ENCODE peak calls at places on chromosomes 6 and 20, in seven cellular contexts. U is fibroblast of mammary gland; Z is mammary epithelial cell; C is effector memory CD4-positive, alpha-beta T cell; Q is HCT116; M is astrocyte of the cerebellum; W is stimulated activated CD4-positive, alpha-beta T cell treated with anti-CD3 and anti-CD28 coated beads, Interleukin-2, amount 100 ng/mL, for 24 hours. X is an unnamed sample.

GRCh38 chr20:334578-334977 is 9.2 kb downstream of the SOX12 start:
- DNase-seq in Z (no peak), U (no peak), M (no peak), W (no peak), C (no peak), Q (no peak), X (no peak)

GRCh38 chr20:2165871-2166270 is 64.2 kb downstream of the STK35 start:
- DNase-seq in U (no peak), C (no peak), W (no peak), Z (no peak), M (no peak), Q (no peak), X (no peak)

GRCh38 chr20:38395165-38395564 is 40.0 kb downstream of the SNHG17 start:
- DNase-seq in U (peak), Q (no peak), M (no peak), W (no peak), Z (no peak), C (no peak), X (no peak)

GRCh38 chr6:130322673-130323268 is 43.0 kb upstream of the TMEM200A start:
- DNase-seq in Z (peak), C (no peak), U (peak), W (peak), Q (peak), M (peak), X (peak)

GRCh38 chr20:51446656-51447055 is 95.9 kb downstream of the NFATC2 start:
- DNase-seq in M (no peak), U (peak), Q (peak), Z (peak), W (no peak), C (no peak), X (no peak)

GRCh38 chr6:159422041-159422984 is 253.1 kb downstream of the FNDC1 start:
- DNase-seq in Q (no peak), U (no peak), W (no peak), M (peak), C (no peak), Z (no peak), X (no peak)

GRCh38 chr6:13534536-13534935 is 39.9 kb upstream of the SIRT5 start:
- DNase-seq in C (no peak), W (no peak), Z (no peak), Q (no peak), U (no peak), M (no peak), X (no peak)

GRCh38 chr20:41560971-41561370 is 57.2 kb downstream of the CHD6 start:
- DNase-seq in M (no peak), U (no peak), W (no peak), Q (no peak), C (no peak), Z (no peak), X (no peak)

GRCh38 chr6:17432356-17432755 is 39.0 kb downstream of the CAP2 start:
- DNase-seq in Z (no peak), Q (no peak), C (no peak), M (no peak), U (peak), W (no peak), X (no peak)

GRCh38 chr6:168319279-168320051 is at the start of gene DACT2:
- DNase-seq in Z (no peak), C (no peak), Q (no peak), M (no peak), W (no peak), U (no peak), X (no peak)

GRCh38 chr6:118784641-118785164 is 109.2 kb upstream of the ASF1A start:
- DNase-seq in Z (peak), W (no peak), U (no peak), C (no peak), M (no peak), Q (no peak), X (no peak)

GRCh38 chr20:22394583-22394982 is 189.8 kb downstream of the FOXA2 start:
- DNase-seq in Q (no peak), U (no peak), W (no peak), C (no peak), M (no peak), Z (peak), X (no peak)

GRCh38 chr6:118370722-118371121 is 177.4 kb upstream of the PLN start:
- DNase-seq in W (no peak), M (no peak), C (no peak), Q (no peak), U (no peak), Z (no peak), X (no peak)

GRCh38 chr20:34978092-34978744 is 22.6 kb downstream of the MYH7B start:
- DNase-seq in Q (no peak), U (no peak), Z (no peak), M (no peak), C (no peak), W (no peak), X (no peak)

GRCh38 chr6:35441205-35441604 is 10.9 kb upstream of the FANCE start:
- DNase-seq in Q (no peak), M (no peak), U (no peak), C (no peak), W (no peak), Z (no peak), X (no peak)

GRCh38 chr20:24767623-24768100 is 181.4 kb upstream of the CST7 start:
- DNase-seq in U (no peak), Q (no peak), C (no peak), W (no peak), M (no peak), Z (no peak), X (no peak)

GRCh38 chr6:40320441-40320840 is 266.7 kb downstream of the LRFN2 start:
- DNase-seq in W (no peak), C (no peak), Z (no peak), Q (no peak), U (no peak), M (no peak), X (no peak)

GRCh38 chr6:6752129-6752528 is 163.6 kb downstream of the LY86 start:
- DNase-seq in C (no peak), Q (no peak), U (no peak), M (peak), W (no peak), Z (no peak), X (no peak)

GRCh38 chr20:50575869-50576720 is 65.9 kb downstream of the PTPN1 start:
- DNase-seq in W (peak), U (peak), Q (peak), M (no peak), C (peak), Z (no peak), X (peak)

GRCh38 chr6:40443842-40444241 is 143.3 kb downstream of the LRFN2 start:
- DNase-seq in Z (no peak), M (no peak), Q (no peak), U (no peak), W (no peak), C (no peak), X (no peak)

GRCh38 chr20:57408131-57408530 is 16.9 kb downstream of the RBM38 start:
- DNase-seq in Q (no peak), M (no peak), Z (no peak), C (no peak), U (no peak), W (no peak), X (no peak)

GRCh38 chr6:53815381-53816119 is 20.7 kb downstream of the LRRC1 start:
- DNase-seq in C (no peak), M (no peak), U (no peak), Q (no peak), Z (no peak), W (no peak), X (no peak)

GRCh38 chr20:24850206-24850605 is 98.9 kb upstream of the CST7 start:
- DNase-seq in Q (no peak), M (no peak), U (no peak), W (no peak), Z (no peak), C (no peak), X (no peak)

GRCh38 chr6:44262467-44263356 is 2.6 kb downstream of the NFKBIE start:
- DNase-seq in W (no peak), Q (no peak), U (no peak), M (no peak), Z (no peak), C (no peak), X (no peak)

GRCh38 chr6:159180001-159180400 is 10.8 kb downstream of the FNDC1 start:
- DNase-seq in C (no peak), W (no peak), U (peak), M (peak), Q (no peak), Z (no peak), X (no peak)

GRCh38 chr6:134508862-134509498 is 191.1 kb upstream of the SGK1 start:
- DNase-seq in Z (peak), C (no peak), M (no peak), W (no peak), U (no peak), Q (no peak), X (no peak)

GRCh38 chr6:97882755-97883154 is 599.7 kb upstream of the MMS22L start:
- DNase-seq in C (no peak), M (no peak), Q (no peak), W (no peak), Z (no peak), U (no peak), X (no peak)

GRCh38 chr6:1363729-1364572 is 25.4 kb upstream of the FOXF2 start:
- DNase-seq in M (no peak), W (no peak), C (no peak), U (peak), Q (peak), Z (no peak), X (no peak)

GRCh38 chr6:18276610-18277009 is 12.3 kb upstream of the DEK start:
- DNase-seq in Q (no peak), W (no peak), U (no peak), C (no peak), M (no peak), Z (peak), X (no peak)

GRCh38 chr6:31879901-31880300 is 1.1 kb upstream of the SLC44A4 start:
- DNase-seq in U (no peak), W (no peak), Z (no peak), M (no peak), C (no peak), Q (no peak), X (no peak)

GRCh38 chr20:1274485-1275313 is 8.6 kb downstream of the SNPH start:
- DNase-seq in Z (no peak), M (no peak), U (no peak), C (no peak), W (no peak), Q (no peak), X (no peak)

GRCh38 chr20:1918766-1919165 is 23.6 kb downstream of the SIRPA start:
- DNase-seq in W (no peak), C (no peak), U (no peak), Z (no peak), M (no peak), Q (no peak), X (no peak)

GRCh38 chr6:16764188-16764950 is 3.1 kb upstream of the ATXN1 start:
- DNase-seq in Q (no peak), M (no peak), U (peak), W (no peak), C (no peak), Z (peak), X (no peak)

GRCh38 chr6:154613137-154613676 is 102.7 kb upstream of the CNKSR3 start:
- DNase-seq in M (peak), Q (no peak), C (no peak), U (peak), Z (peak), W (no peak), X (no peak)

X was measured in T follicular helper cell.